ENCODE peak calls at places on chromosomes 4 and X, in ten cellular contexts. C, H, Q, K, I, M, D, V, J and N are unnamed samples.

GRCh38 chrX:148612431-148612830 is 112.0 kb downstream of the AFF2 start:
- DNase-seq in C (no peak), H (no peak), Q (no peak), K (no peak), I (no peak), M (no peak), D (no peak), V (no peak), J (no peak), N (no peak)

GRCh38 chr4:174553828-174554227 is 31.5 kb upstream of the HPGD start:
- DNase-seq in C (no peak), H (no peak), Q (no peak), K (no peak), I (peak), M (no peak), D (no peak), V (no peak), J (peak), N (no peak)

GRCh38 chrX:66030505-66031317 is 9.2 kb downstream of the VSIG4 start:
- DNase-seq in C (no peak), H (peak), Q (no peak), K (no peak), I (no peak), M (no peak), D (peak), V (no peak), J (peak), N (no peak)

GRCh38 chrX:153438522-153438921 is 7.3 kb downstream of the TREX2 start:
- DNase-seq in C (no peak), H (peak), Q (no peak), K (no peak), I (no peak), M (no peak), D (no peak), V (no peak), J (no peak), N (no peak)

GRCh38 chrX:68186552-68187262 is 246.6 kb downstream of the OPHN1 start:
- DNase-seq in C (no peak), H (peak), Q (no peak), K (no peak), I (peak), M (no peak), D (no peak), V (no peak), J (peak), N (no peak)

GRCh38 chrX:143455045-143455444 is 62.2 kb downstream of the SPANXN3 start:
- DNase-seq in C (no peak), H (no peak), Q (no peak), K (no peak), I (no peak), M (no peak), D (no peak), V (no peak), J (no peak), N (no peak)

GRCh38 chrX:78029663-78030062 is 60.2 kb upstream of the PGAM4 start:
- DNase-seq in C (no peak), H (peak), Q (no peak), K (no peak), I (peak), M (no peak), D (peak), V (no peak), J (peak), N (peak)

GRCh38 chr4:139576219-139576618 is 20.2 kb upstream of the SETD7 start:
- DNase-seq in C (no peak), H (no peak), Q (no peak), K (no peak), I (peak), M (no peak), D (no peak), V (no peak), J (no peak), N (no peak)

GRCh38 chr4:83552924-83553323 is 17.0 kb downstream of the GPAT3 start:
- DNase-seq in C (no peak), H (peak), Q (no peak), K (no peak), I (peak), M (no peak), D (no peak), V (no peak), J (peak), N (no peak)

GRCh38 chr4:59945716-59946115 is 1254.4 kb upstream of the ADGRL3 start:
- DNase-seq in C (no peak), H (no peak), Q (no peak), K (no peak), I (no peak), M (no peak), D (no peak), V (no peak), J (no peak), N (no peak)

GRCh38 chrX:31603411-31604120 is 531.7 kb upstream of the FTHL17 start:
- DNase-seq in C (no peak), H (no peak), Q (peak), K (no peak), I (peak), M (no peak), D (no peak), V (no peak), J (no peak), N (no peak)

GRCh38 chrX:155962906-155963305 is 34.6 kb upstream of the IL9R start:
- DNase-seq in C (no peak), H (no peak), Q (no peak), K (no peak), I (no peak), M (no peak), D (no peak), V (no peak), J (no peak), N (no peak)

GRCh38 chr4:17097369-17097768 is 198.9 kb upstream of the LDB2 start:
- DNase-seq in C (no peak), H (no peak), Q (no peak), K (no peak), I (no peak), M (no peak), D (no peak), V (no peak), J (no peak), N (no peak)

GRCh38 chr4:7513731-7514130 is 79.0 kb upstream of the PSAPL1 start:
- DNase-seq in C (no peak), H (no peak), Q (no peak), K (no peak), I (peak), M (no peak), D (no peak), V (no peak), J (no peak), N (no peak)

GRCh38 chr4:163662761-163663160 is 168.3 kb downstream of the TMA16 start:
- DNase-seq in C (no peak), H (no peak), Q (no peak), K (no peak), I (no peak), M (no peak), D (no peak), V (no peak), J (no peak), N (no peak)

GRCh38 chr4:132614682-132615081 is 534.4 kb upstream of the PCDH10 start:
- DNase-seq in C (no peak), H (no peak), Q (no peak), K (no peak), I (peak), M (no peak), D (no peak), V (no peak), J (no peak), N (no peak)
- TF ChIP-seq CTCF in C (peak), H (no peak), Q (peak), K (no peak), I (no peak), M (no peak), D (peak), V (no peak), J (peak), N (peak)

DNA sequence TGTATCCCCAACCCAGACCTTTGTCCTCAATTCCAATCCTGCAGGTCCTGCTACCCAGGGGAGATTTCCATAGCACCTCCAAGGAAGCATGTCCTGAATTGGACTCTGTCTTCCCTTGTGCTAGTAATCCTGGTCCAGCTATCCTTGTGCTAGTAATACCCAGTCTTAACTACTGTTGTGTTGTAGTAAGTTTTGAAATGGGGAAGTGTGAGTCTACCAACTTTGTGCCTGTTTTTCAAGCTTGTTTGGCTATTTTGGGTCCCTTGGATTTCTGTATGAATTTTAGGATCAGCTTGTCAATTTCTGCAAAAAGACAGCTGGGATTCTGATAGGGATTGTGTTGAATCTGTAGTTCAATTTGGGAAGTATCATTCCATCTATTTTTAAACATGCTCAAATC is 51.4 kb downstream of the CD99L2 start:
- DNase-seq in C (no peak), H (no peak), Q (no peak), K (no peak), I (no peak), M (no peak), D (no peak), V (no peak), J (no peak), N (no peak)
- H3K27ac ChIP-seq in C (no peak), H (peak), Q (no peak), K (peak), I (no peak), M (no peak), D (no peak), V (no peak), J (no peak), N (no peak)

GRCh38 chr4:110637408-110638131 is 14.7 kb upstream of the PITX2 start:
- DNase-seq in C (no peak), H (no peak), Q (no peak), K (peak), I (no peak), M (no peak), D (no peak), V (no peak), J (no peak), N (no peak)
- TF ChIP-seq CTCF in C (no peak), H (no peak), Q (no peak), K (no peak), I (no peak), M (no peak), D (no peak), V (no peak), J (no peak), N (no peak)

GRCh38 chr4:136438645-136439044 is 1093.6 kb downstream of the PCDH18 start:
- DNase-seq in C (no peak), H (no peak), Q (no peak), K (no peak), I (no peak), M (no peak), D (no peak), V (no peak), J (no peak), N (no peak)

GRCh38 chr4:136441629-136442282 is 1090.5 kb downstream of the PCDH18 start:
- DNase-seq in C (no peak), H (no peak), Q (no peak), K (peak), I (no peak), M (no peak), D (no peak), V (no peak), J (no peak), N (no peak)

GRCh38 chr4:136443006-136443405 is 1089.3 kb downstream of the PCDH18 start:
- DNase-seq in C (no peak), H (no peak), Q (no peak), K (no peak), I (no peak), M (no peak), D (no peak), V (no peak), J (no peak), N (no peak)

GRCh38 chr4:136442447-136442846 is 1089.8 kb downstream of the PCDH18 start:
- DNase-seq in C (no peak), H (no peak), Q (no peak), K (peak), I (no peak), M (no peak), D (no peak), V (no peak), J (no peak), N (no peak)
- H3K27ac ChIP-seq in C (no peak), H (no peak), Q (no peak), K (no peak), I (no peak), M (no peak), D (no peak), V (no peak), J (no peak), N (no peak)

DNA sequence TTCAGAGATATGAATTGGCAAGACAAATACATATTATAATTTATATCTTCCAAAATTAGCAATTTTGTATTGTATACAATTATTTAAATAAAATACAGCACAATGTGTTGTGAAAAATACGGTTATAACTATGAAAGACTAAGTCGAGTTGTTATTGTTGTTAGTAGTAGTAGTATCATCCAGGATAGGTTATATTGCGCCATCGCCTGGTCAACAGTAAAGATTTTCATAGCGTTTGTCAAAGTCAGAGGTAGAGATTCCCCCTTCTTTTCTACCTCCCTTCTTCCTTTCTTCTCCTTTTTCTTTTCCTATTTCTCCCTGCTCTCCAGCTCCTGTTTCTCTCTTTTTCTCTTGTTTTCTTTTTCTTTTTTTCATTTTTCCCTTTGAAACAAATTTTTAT is 499.1 kb upstream of the EPHA5 start:
- DNase-seq in C (no peak), H (peak), Q (no peak), K (no peak), I (no peak), M (no peak), D (peak), V (no peak), J (peak), N (no peak)
- TF ChIP-seq CTCF in C (no peak), H (no peak), Q (no peak), K (no peak), I (no peak), M (no peak), D (peak), V (no peak), J (no peak), N (no peak)

GRCh38 chr4:148442830-148443549 is 776 bp upstream of the NR3C2 start:
- DNase-seq in C (no peak), H (no peak), Q (no peak), K (peak), I (peak), M (peak), D (peak), V (no peak), J (no peak), N (no peak)

GRCh38 chr4:148445903-148446261 is 3.7 kb upstream of the NR3C2 start:
- DNase-seq in C (no peak), H (no peak), Q (no peak), K (no peak), I (no peak), M (no peak), D (no peak), V (no peak), J (no peak), N (no peak)

GRCh38 chr4:148444296-148445070 is 2.3 kb upstream of the NR3C2 start:
- DNase-seq in C (no peak), H (no peak), Q (no peak), K (peak), I (no peak), M (peak), D (peak), V (peak), J (peak), N (peak)

GRCh38 chr4:148443550-148444295 is 1.5 kb upstream of the NR3C2 start:
- DNase-seq in C (peak), H (no peak), Q (no peak), K (peak), I (no peak), M (peak), D (peak), V (peak), J (no peak), N (peak)

DNA sequence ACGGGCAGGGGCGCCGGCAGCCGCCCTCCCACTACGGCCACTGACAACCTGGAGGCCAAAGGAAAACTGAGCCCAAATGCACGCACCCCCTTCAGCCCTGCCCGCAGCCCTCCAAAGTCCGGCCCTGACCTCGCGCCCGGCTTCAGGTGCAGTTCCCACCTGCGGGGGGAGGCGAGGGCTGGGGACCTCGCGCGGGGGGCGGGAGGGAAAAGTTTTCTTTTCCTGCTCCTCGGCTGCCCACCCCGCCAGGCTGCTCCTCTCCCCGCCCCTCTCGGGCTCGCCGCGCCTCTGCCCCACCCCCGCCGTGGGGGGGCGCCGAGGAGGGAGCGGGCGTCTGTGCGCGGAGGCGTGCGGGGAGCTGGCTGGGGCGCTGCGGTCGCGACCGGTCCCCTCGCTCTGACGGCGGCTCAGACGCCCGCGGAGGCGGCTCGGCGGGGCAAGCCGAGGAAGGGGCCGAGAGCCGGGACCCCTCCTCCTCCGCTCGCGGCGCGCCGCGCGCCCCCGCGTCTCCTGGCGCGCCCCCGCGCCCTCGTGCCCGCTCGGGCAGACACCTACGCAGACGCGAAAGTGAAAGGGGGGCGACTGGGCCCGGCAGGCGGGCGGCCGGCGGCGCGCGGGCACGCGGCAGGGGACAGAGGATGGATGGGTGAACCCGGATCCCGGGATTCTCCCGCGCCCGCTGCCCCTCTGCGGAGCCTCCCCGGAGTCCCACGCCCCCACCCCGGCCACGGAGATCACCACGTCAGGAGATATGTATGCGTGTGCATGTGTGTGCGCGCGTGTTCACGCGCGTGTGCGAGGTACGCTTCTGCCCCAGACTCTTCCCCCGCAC is 3.1 kb upstream of the NR3C2 start:
- DNase-seq in C (peak), H (no peak), Q (no peak), K (peak), I (no peak), M (peak), D (peak), V (peak), J (no peak), N (peak)
- H3K27ac ChIP-seq in C (peak), H (peak), Q (no peak), K (peak), I (peak), M (peak), D (no peak), V (peak), J (no peak), N (peak)

DNA sequence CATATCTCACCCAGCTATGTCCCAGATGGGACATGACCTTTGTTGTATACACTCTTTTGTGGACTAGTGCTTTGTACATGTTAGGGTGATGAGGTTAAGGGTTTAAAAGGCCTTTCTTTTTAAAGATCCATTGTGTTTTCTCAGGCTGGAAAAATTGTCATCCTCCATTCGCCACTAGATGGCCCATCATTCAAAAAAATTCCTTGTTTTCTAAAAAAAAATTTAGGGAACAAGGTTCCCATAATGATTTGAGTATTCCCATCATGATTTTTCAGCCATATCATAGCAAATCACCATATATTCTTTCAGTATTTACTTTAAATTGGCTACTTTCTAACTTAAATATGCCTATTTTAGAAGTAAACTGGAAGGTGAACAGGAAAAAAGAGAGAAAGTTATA is 91.9 kb upstream of the TMEM164 start:
- DNase-seq in C (no peak), H (no peak), Q (no peak), K (no peak), I (peak), M (no peak), D (peak), V (no peak), J (no peak), N (no peak)
- TF ChIP-seq CTCF in C (peak), H (peak), Q (peak), K (peak), I (peak), M (no peak), D (peak), V (peak), J (peak), N (peak)

GRCh38 chr4:3075652-3075981 is 1.1 kb downstream of the HTT start:
- DNase-seq in C (no peak), H (no peak), Q (no peak), K (no peak), I (no peak), M (no peak), D (no peak), V (no peak), J (no peak), N (no peak)

GRCh38 chr4:3074846-3075651 is 568 bp downstream of the HTT start:
- DNase-seq in C (peak), H (peak), Q (no peak), K (peak), I (peak), M (peak), D (peak), V (peak), J (peak), N (no peak)

GRCh38 chr4:3074078-3074845 is at the start of the genes HTT and HTT-AS:
- DNase-seq in C (peak), H (peak), Q (peak), K (peak), I (peak), M (peak), D (peak), V (peak), J (peak), N (peak)

GRCh38 chr4:3071811-3072210 is 2.5 kb downstream of the HTT-AS start:
- DNase-seq in C (no peak), H (no peak), Q (no peak), K (no peak), I (peak), M (no peak), D (no peak), V (no peak), J (no peak), N (no peak)

GRCh38 chr4:3073158-3074077 is 920 bp downstream of the HTT-AS start:
- DNase-seq in C (no peak), H (no peak), Q (no peak), K (no peak), I (no peak), M (peak), D (peak), V (peak), J (no peak), N (no peak)
- H3K27ac ChIP-seq in C (peak), H (peak), Q (no peak), K (peak), I (no peak), M (peak), D (peak), V (peak), J (no peak), N (no peak)

DNA sequence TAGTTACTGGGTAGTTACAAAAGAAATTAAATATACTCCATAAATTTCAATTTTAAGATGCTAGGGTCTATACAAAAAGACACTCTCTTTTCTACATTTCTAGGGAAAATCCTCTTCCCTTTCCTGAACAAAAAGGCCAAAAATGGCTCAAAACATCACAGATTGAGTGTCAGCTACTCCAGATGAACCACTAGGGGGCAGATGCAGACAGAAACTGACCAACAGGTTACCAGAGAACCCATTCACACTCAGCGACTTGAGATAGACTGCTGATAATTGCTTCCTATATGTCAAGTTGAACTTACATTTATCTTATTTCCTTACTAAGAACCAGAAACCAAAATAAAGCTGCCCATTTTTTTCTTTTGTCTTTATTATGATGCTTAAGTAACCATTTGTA is 83.4 kb upstream of the MID1IP1 start:
- DNase-seq in C (no peak), H (peak), Q (no peak), K (no peak), I (peak), M (no peak), D (peak), V (no peak), J (peak), N (no peak)
- TF ChIP-seq CTCF in C (peak), H (peak), Q (peak), K (peak), I (peak), M (no peak), D (peak), V (peak), J (peak), N (no peak)

DNA sequence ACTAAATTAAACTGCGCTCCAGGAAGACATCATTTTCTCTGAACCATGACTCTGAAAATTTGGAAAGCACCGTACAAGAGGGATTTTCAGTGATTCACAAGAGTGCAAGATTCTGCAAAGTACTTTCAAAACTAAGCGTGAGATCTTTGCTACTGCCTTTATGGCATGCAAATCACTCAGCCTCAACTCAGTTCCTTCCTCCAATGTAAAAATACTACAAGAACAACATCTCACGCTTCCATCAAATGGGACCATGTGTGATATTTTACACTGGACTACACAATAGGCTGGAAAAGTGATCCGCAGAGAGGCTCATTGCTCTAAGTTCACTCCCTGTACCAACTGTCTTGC is 682 bp upstream of the IL15 start:
- DNase-seq in C (no peak), H (no peak), Q (no peak), K (no peak), I (no peak), M (no peak), D (no peak), V (no peak), J (no peak), N (no peak)
- H3K27ac ChIP-seq in C (peak), H (peak), Q (no peak), K (peak), I (no peak), M (no peak), D (no peak), V (peak), J (no peak), N (no peak)